ENCODE peak calls at places on chromosomes 7 and 10, in five cellular contexts. P is IMR-90; Y is left ventricle myocardium inferior; T is CD8-positive, alpha-beta memory T cell; G is kidney. V is an unnamed sample.

GRCh38 chr7:36316319-36316718 is 73.3 kb upstream of the ANLN start:
- DNase-seq in P (no peak), Y (no peak), T (no peak), G (no peak), V (no peak)

GRCh38 chr10:31194986-31195385 is 124.0 kb upstream of the ZEB1 start:
- DNase-seq in P (peak; percentile 43), Y (no peak), T (no peak), G (no peak), V (no peak)

GRCh38 chr7:133688483-133689239 is 435.8 kb downstream of the EXOC4 start:
- DNase-seq in P (peak; percentile 21), Y (no peak), T (no peak), G (no peak), V (no peak)

GRCh38 chr7:2654059-2654458 is 22.3 kb downstream of the TTYH3 start:
- DNase-seq in P (no peak), Y (no peak), T (no peak), G (no peak), V (peak; percentile 11)

GRCh38 chr10:118209215-118209614 is 132.9 kb downstream of the FAM204A start:
- DNase-seq in P (no peak), Y (no peak), T (no peak), G (no peak), V (no peak)

GRCh38 chr7:43634384-43634783 is 51.5 kb downstream of the STK17A start:
- DNase-seq in P (no peak), Y (no peak), T (no peak), G (no peak), V (no peak)

GRCh38 chr7:5501465-5501864 is 77.8 kb upstream of the TNRC18 start:
- DNase-seq in P (no peak), Y (no peak), T (no peak), G (no peak), V (no peak)

GRCh38 chr7:21675255-21675654 is 132.4 kb downstream of the DNAH11 start:
- DNase-seq in P (no peak), Y (no peak), T (no peak), G (no peak), V (no peak)

GRCh38 chr7:96481831-96482230 is 159.9 kb upstream of the SLC25A13 start:
- DNase-seq in P (peak; percentile 1), Y (no peak), T (no peak), G (no peak), V (no peak)

GRCh38 chr7:32536585-32536984 is 41.3 kb downstream of the AVL9 start:
- DNase-seq in P (peak; percentile 82), Y (no peak), T (no peak), G (no peak), V (no peak)

GRCh38 chr10:116272497-116273221 is at the start of gene GFRA1:
- DNase-seq in P (peak; percentile 7), Y (peak; percentile 27), T (no peak), G (peak; percentile 85), V (no peak)

GRCh38 chr7:151195616-151196450 is 8.8 kb upstream of the ASB10 start:
- DNase-seq in P (no peak), Y (no peak), T (no peak), G (peak; percentile 34), V (no peak)

GRCh38 chr7:73623798-73624668 is at the start of gene MLXIPL:
- DNase-seq in P (no peak), Y (peak; percentile 70), T (peak; percentile 55), G (peak; percentile 94), V (peak; percentile 89)

GRCh38 chr10:94251098-94251497 is 111.6 kb downstream of the NOC3L start:
- DNase-seq in P (no peak), Y (no peak), T (no peak), G (no peak), V (no peak)

GRCh38 chr10:12194752-12195271 is 879 bp downstream of the NUDT5 start:
- DNase-seq in P (peak; percentile 31), Y (peak; percentile 38), T (peak; percentile 53), G (no peak), V (no peak)

GRCh38 chr10:72449842-72450495 is 95.2 kb upstream of the DNAJB12 start:
- DNase-seq in P (no peak), Y (no peak), T (no peak), G (no peak), V (no peak)

GRCh38 chr10:128643658-128644057 is 517.4 kb upstream of the MKI67 start:
- DNase-seq in P (no peak), Y (no peak), T (no peak), G (no peak), V (no peak)

GRCh38 chr7:34320412-34320811 is 337.6 kb upstream of the NPSR1 start:
- DNase-seq in P (no peak), Y (no peak), T (no peak), G (no peak), V (peak; percentile 31)

GRCh38 chr10:125004571-125005311 is 62.8 kb downstream of the ZRANB1 start:
- DNase-seq in P (no peak), Y (no peak), T (no peak), G (peak; percentile 38), V (peak; percentile 38)

GRCh38 chr7:93310346-93310745 is 78.2 kb downstream of the VPS50 start:
- DNase-seq in P (peak; percentile 50), Y (no peak), T (no peak), G (no peak), V (no peak)

GRCh38 chr7:51029586-51030230 is 247.0 kb upstream of the GRB10 start:
- DNase-seq in P (peak; percentile 92), Y (no peak), T (no peak), G (no peak), V (no peak)

GRCh38 chr7:73431041-73431835 is 2.3 kb upstream of the FZD9 start:
- DNase-seq in P (no peak), Y (no peak), T (no peak), G (peak; percentile 57), V (no peak)

GRCh38 chr10:132223156-132223590 is 36.4 kb downstream of the DPYSL4 start:
- DNase-seq in P (peak; percentile 71), Y (peak; percentile 78), T (peak; percentile 71), G (peak; percentile 92), V (peak; percentile 86)

GRCh38 chr10:133292919-133293809 is 15.5 kb downstream of the TUBGCP2 start:
- DNase-seq in P (peak; percentile 75), Y (no peak), T (no peak), G (no peak), V (no peak)

GRCh38 chr10:98684019-98684899 is 237.5 kb upstream of the HPS1 start:
- DNase-seq in P (no peak), Y (no peak), T (no peak), G (no peak), V (no peak)

GRCh38 chr7:157457355-157458253 is 120.8 kb downstream of the DNAJB6 start:
- DNase-seq in P (no peak), Y (no peak), T (no peak), G (peak; percentile 40), V (no peak)

GRCh38 chr7:75679060-75679459 is 59.7 kb downstream of the HIP1 start:
- DNase-seq in P (no peak), Y (no peak), T (no peak), G (no peak), V (no peak)

GRCh38 chr7:47571355-47572100 is 10.4 kb downstream of the TNS3 start:
- DNase-seq in P (peak; percentile 95), Y (peak; percentile 88), T (no peak), G (peak; percentile 92), V (peak; percentile 86)

GRCh38 chr7:126803060-126803665 is 449.6 kb downstream of the GRM8 start:
- DNase-seq in P (peak; percentile 51), Y (no peak), T (no peak), G (no peak), V (no peak)

GRCh38 chr7:155667241-155667849 is 22.9 kb downstream of the RBM33 start:
- DNase-seq in P (no peak), Y (no peak), T (no peak), G (no peak), V (no peak)
- H3K4me1 ChIP-seq in P (peaks cover 12% of the 10 kb centered on the region), Y (peaks cover 70% of the 10 kb centered on the region), T (peaks cover 38% of the 10 kb centered on the region), G (peaks cover 12% of the 10 kb centered on the region), V (peaks cover 17% of the 10 kb centered on the region)

GRCh38 chr10:110824152-110824441 is 47.6 kb upstream of the PDCD4 start:
- DNase-seq in P (no peak), Y (no peak), T (no peak), G (no peak), V (no peak)

GRCh38 chr10:110822708-110823291 is 48.9 kb upstream of the PDCD4 start:
- DNase-seq in P (no peak), Y (no peak), T (no peak), G (no peak), V (peak; percentile 79)

GRCh38 chr10:110821508-110821907 is 50.2 kb upstream of the PDCD4 start:
- DNase-seq in P (no peak), Y (peak; percentile 55), T (no peak), G (no peak), V (no peak)

GRCh38 chr10:110820321-110820814 is 51.4 kb upstream of the PDCD4 start:
- DNase-seq in P (no peak), Y (peak; percentile 56), T (no peak), G (no peak), V (no peak)

GRCh38 chr10:110822065-110822707 is 49.5 kb upstream of the PDCD4 start:
- DNase-seq in P (no peak), Y (no peak), T (no peak), G (no peak), V (no peak)
- H3K4me1 ChIP-seq in P (no peaks in the 10 kb centered on the region), Y (peaks cover 99% of the 10 kb centered on the region), T (peaks cover 4% of the 10 kb centered on the region), G (peaks cover 21% of the 10 kb centered on the region), V (peaks cover 55% of the 10 kb centered on the region)

DNA sequence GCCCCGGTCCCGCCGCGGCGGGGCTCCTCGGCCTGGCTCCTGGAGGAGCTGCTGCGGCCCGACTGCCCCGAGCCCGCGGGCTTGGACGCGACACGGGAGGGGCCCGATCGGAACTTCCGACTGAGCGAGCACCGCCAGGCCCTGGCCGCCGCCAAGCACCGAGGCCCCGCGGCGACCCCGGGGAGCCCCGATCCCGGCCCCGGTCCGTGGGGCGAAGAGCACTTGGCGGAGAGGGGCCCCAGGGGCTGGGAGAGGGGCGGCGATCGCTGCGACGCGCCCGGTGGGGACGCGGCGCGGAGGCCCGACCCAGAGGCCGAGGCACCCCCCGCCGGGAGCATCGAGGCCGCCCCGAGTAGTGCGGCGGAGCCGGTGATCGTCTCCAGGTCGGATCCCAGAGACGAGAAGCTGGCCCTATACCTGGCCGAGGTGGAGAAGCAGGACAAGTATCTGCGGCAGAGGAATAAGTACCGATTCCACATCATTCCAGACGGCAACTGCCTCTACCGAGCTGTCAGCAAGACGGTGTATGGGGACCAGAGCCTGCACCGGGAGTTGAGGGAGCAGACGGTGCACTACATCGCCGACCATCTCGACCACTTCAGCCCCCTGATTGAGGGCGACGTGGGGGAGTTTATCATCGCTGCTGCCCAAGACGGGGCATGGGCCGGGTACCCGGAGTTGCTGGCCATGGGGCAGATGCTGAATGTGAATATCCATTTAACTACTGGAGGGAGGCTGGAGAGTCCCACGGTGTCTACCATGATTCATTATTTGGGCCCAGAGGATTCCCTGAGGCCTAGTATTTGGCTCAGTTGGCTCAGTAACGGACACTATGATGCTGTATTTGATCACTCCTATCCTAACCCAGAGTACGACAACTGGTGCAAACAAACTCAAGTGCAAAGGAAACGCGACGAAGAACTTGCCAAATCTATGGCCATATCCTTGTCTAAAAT is 1.3 kb downstream of the OTUD1 start:
- DNase-seq in P (peak; percentile 37), Y (peak; percentile 29), T (peak; percentile 51), G (peak; percentile 83), V (peak; percentile 26)
- H3K4me1 ChIP-seq in P (no peaks in the 10 kb centered on the region), Y (peaks cover 64% of the 10 kb centered on the region), T (peaks cover 34% of the 10 kb centered on the region), G (peaks cover 12% of the 10 kb centered on the region), V (peaks cover 27% of the 10 kb centered on the region)

DNA sequence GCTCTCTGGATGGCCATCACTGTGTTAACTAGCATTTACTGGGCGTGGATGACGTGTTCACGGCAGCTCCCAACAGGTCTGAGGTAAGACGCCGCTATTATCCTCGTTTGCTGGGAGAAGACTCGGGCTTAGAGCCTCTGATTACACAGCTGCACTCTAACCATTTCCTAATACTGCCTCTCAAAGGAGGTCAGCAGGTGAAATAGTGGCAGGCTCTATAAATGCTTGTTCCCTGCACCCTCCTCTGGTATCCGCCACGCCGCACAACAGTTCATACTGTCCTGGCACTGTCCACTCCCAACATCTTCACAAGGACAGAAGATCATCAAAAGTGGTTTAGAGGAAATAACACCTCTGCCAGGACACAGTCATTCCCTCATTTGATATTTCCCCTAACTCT is 28.3 kb downstream of the HIPK2 start:
- DNase-seq in P (no peak), Y (no peak), T (no peak), G (no peak), V (no peak)
- H3K4me1 ChIP-seq in P (peaks cover 46% of the 10 kb centered on the region), Y (peaks cover 97% of the 10 kb centered on the region), T (peaks cover 7% of the 10 kb centered on the region), G (peaks cover 44% of the 10 kb centered on the region), V (no peaks in the 10 kb centered on the region)